ENCODE peak calls at places on chromosomes 5 and 9, in ten cellular contexts. M is testis, X is uterus, W is heart left ventricle, I is Peyer's patch, V is GM12878, S is body of pancreas, T is A549, A is endothelial cell of umbilical vein, F is spleen. D is an unnamed sample. For H3K4me1, the result is how much of the 10 kb centered on the place peaks cover.

GRCh38 chr9:87684627-87685204 is 41.2 kb upstream of the CTSL start:
- DNase-seq in A (peak), T (peak), X (peak), W (no peak), V (no peak), F (no peak), M (peak), S (peak), I (peak), D (no peak)

GRCh38 chr5:166961028-166961427 is 1330.4 kb upstream of the WWC1 start:
- DNase-seq in X (no peak), I (no peak), F (no peak), V (no peak), A (no peak), T (peak), S (peak), W (no peak), M (no peak), D (no peak)

GRCh38 chr9:98330831-98331230 is 75.4 kb upstream of the TBC1D2 start:
- DNase-seq in W (no peak), X (no peak), S (no peak), V (no peak), A (no peak), T (no peak), M (no peak), I (no peak), F (no peak), D (no peak)

GRCh38 chr9:118029425-118029824 is 325.2 kb downstream of the TLR4 start:
- DNase-seq in X (no peak), S (no peak), F (no peak), V (no peak), T (no peak), I (no peak), W (no peak), M (no peak), A (no peak), D (no peak)

GRCh38 chr5:76084496-76085285 is 1.5 kb downstream of the SV2C start:
- DNase-seq in I (no peak), S (no peak), W (no peak), T (no peak), M (peak), X (no peak), A (no peak), F (peak), V (no peak), D (no peak)

GRCh38 chr5:103526164-103526915 is 36.2 kb downstream of the NUDT12 start:
- DNase-seq in V (no peak), F (no peak), X (no peak), W (no peak), T (no peak), S (peak), A (no peak), I (no peak), M (no peak), D (no peak)

GRCh38 chr5:132147663-132148062 is 74.1 kb downstream of the CSF2 start:
- DNase-seq in T (no peak), S (no peak), W (no peak), A (no peak), V (no peak), I (no peak), F (no peak), X (no peak), M (no peak), D (no peak)

GRCh38 chr5:133359861-133360260 is 252.5 kb downstream of the FSTL4 start:
- DNase-seq in M (no peak), I (no peak), W (no peak), A (no peak), T (no peak), V (no peak), F (no peak), X (no peak), S (no peak), D (no peak)

GRCh38 chr9:130243015-130243881 is 22.3 kb upstream of the HMCN2 start:
- DNase-seq in W (peak), T (peak), M (peak), I (peak), A (peak), S (peak), F (peak), V (peak), X (peak), D (peak)

GRCh38 chr5:102545175-102545574 is 46.4 kb upstream of the SLCO6A1 start:
- DNase-seq in X (no peak), V (no peak), W (no peak), S (peak), I (no peak), F (no peak), A (peak), M (peak), T (peak), D (no peak)

GRCh38 chr5:134100283-134101011 is 14.0 kb upstream of the TCF7 start:
- DNase-seq in M (peak), W (no peak), T (peak), A (no peak), I (no peak), V (peak), S (no peak), X (no peak), F (peak), D (no peak)

GRCh38 chr5:43255704-43256103 is 57.5 kb downstream of the HMGCS1 start:
- DNase-seq in I (no peak), W (no peak), M (no peak), F (no peak), A (no peak), X (no peak), S (no peak), T (no peak), V (no peak), D (no peak)

GRCh38 chr9:14344846-14345585 is 31.1 kb upstream of the NFIB start:
- DNase-seq in W (peak), S (no peak), M (no peak), A (no peak), F (no peak), X (no peak), I (no peak), T (no peak), V (no peak), D (no peak)

GRCh38 chr9:127915325-127915752 is 1.5 kb downstream of the ST6GALNAC4 start:
- DNase-seq in M (no peak), X (no peak), I (peak), F (no peak), T (no peak), A (no peak), W (no peak), S (peak), V (no peak), D (no peak)

GRCh38 chr9:135877776-135878527 is 29.4 kb downstream of the CAMSAP1 start:
- DNase-seq in V (no peak), F (no peak), W (no peak), X (no peak), T (no peak), I (no peak), S (no peak), M (no peak), A (no peak), D (no peak)

GRCh38 chr9:104772707-104773106 is 8.8 kb downstream of the NIPSNAP3B start:
- DNase-seq in M (no peak), X (no peak), W (peak), F (no peak), V (no peak), I (no peak), A (no peak), S (peak), T (no peak), D (no peak)

GRCh38 chr5:53671447-53671846 is 111.0 kb downstream of the NDUFS4 start:
- DNase-seq in V (no peak), W (no peak), A (no peak), F (no peak), M (no peak), X (no peak), T (no peak), I (no peak), S (no peak), D (no peak)

GRCh38 chr5:33890147-33890546 is 1.6 kb downstream of the ADAMTS12 start:
- DNase-seq in A (no peak), S (no peak), X (no peak), F (no peak), W (no peak), I (no peak), V (no peak), M (no peak), T (no peak), D (no peak)

GRCh38 chr5:72611111-72611724 is 104.0 kb upstream of the ZNF366 start:
- DNase-seq in V (no peak), I (peak), T (peak), A (peak), F (peak), W (peak), X (peak), M (peak), S (peak), D (peak)

GRCh38 chr5:6603643-6604042 is 29.2 kb downstream of the NSUN2 start:
- DNase-seq in W (peak), M (no peak), X (no peak), V (no peak), F (no peak), I (no peak), T (no peak), A (no peak), S (no peak), D (peak)

GRCh38 chr5:32059779-32060178 is 114.3 kb downstream of the GOLPH3 start:
- DNase-seq in M (no peak), S (no peak), W (no peak), I (no peak), A (no peak), V (no peak), F (no peak), T (peak), X (no peak), D (no peak)

GRCh38 chr9:117145081-117145480 is 269.8 kb downstream of the ASTN2 start:
- DNase-seq in S (no peak), X (no peak), F (no peak), T (no peak), M (no peak), I (no peak), W (no peak), A (no peak), V (no peak), D (no peak)

GRCh38 chr9:126587187-126588185 is 26.2 kb upstream of the LMX1B start:
- DNase-seq in X (no peak), F (no peak), W (peak), A (peak), I (no peak), S (peak), V (no peak), T (no peak), M (peak), D (no peak)

GRCh38 chr5:116361171-116361967 is 213.3 kb downstream of the SEMA6A start:
- DNase-seq in T (no peak), M (peak), V (no peak), F (peak), A (no peak), I (peak), W (peak), S (peak), X (no peak), D (no peak)

GRCh38 chr5:132768485-132768868 is 8.6 kb downstream of the SEPTIN8 start:
- DNase-seq in X (no peak), A (no peak), I (peak), F (peak), T (no peak), S (no peak), W (no peak), V (no peak), M (no peak), D (no peak)

GRCh38 chr5:14790220-14790619 is 81.4 kb downstream of the ANKH start:
- DNase-seq in S (no peak), A (peak), F (no peak), W (no peak), T (no peak), X (no peak), V (no peak), M (no peak), I (no peak), D (no peak)

GRCh38 chr9:133715866-133716563 is 22.1 kb downstream of the SARDH start:
- DNase-seq in F (peak), S (no peak), T (no peak), M (no peak), I (no peak), A (no peak), W (peak), X (no peak), V (no peak), D (no peak)

GRCh38 chr5:122195784-122196394 is 66.5 kb downstream of the ZNF474 start:
- DNase-seq in V (no peak), T (peak), F (no peak), A (peak), M (peak), I (no peak), X (peak), S (peak), W (no peak), D (no peak)

GRCh38 chr5:132267931-132268501 is 10.5 kb downstream of the PDLIM4 start:
- DNase-seq in X (no peak), T (no peak), S (no peak), W (no peak), M (no peak), V (no peak), F (peak), I (no peak), A (no peak), D (no peak)

DNA sequence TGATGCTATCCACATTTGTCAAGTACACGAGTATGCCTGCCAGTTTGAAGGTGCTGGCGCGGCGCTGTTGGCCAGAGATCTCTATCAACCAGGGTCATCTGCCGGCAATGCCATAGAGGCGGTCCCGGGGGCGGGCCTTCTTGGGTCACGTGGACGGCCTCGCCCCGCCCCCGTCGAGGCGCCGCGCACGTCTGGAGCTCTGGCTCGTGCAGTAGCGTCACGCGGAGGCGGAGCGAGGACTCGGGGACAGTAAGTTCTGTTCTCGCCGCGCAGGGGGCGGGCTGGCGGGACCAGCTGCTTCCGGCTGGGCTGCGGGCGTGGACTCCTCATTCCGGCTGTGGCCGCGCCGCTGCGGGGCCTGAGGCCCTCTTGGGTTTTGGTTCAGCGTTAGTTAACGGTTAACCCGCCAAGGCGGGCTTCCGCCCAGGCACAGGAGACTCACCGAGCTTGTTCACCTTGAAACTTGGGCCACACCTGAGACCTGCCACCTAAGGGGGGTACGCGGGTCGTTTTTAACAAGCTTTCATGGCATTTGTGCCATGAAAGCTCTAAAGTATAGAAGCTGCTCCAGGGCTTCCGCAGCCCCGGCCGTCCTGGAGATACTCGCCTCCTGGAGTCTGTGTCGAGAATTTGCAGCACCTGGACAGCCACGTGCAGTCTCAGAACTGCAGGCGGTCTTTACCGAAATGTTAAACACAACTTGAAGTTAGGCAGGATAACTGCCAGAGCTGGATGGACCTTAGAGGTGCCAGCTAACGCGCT is at the start of gene RFESD:
- DNase-seq in I (peak), S (peak), F (peak), X (peak), W (peak), T (peak), M (peak), V (peak), A (peak), D (peak)
- TF ChIP-seq POLR2A in I (peak), S (peak), F (peak), X (peak), W (peak), T (peak), M (peak), V (peak), A (peak), D (peak)

GRCh38 chr5:119361723-119362122 is 5.9 kb downstream of the TNFAIP8 start:
- DNase-seq in X (no peak), T (no peak), S (no peak), W (no peak), F (no peak), A (no peak), V (no peak), M (no peak), I (no peak), D (no peak)

GRCh38 chr5:119362714-119363113 is 6.9 kb downstream of the TNFAIP8 start:
- DNase-seq in T (no peak), W (no peak), V (no peak), S (no peak), F (no peak), I (no peak), M (no peak), X (no peak), A (no peak), D (no peak)

GRCh38 chr5:119365847-119366536 is 10.2 kb downstream of the TNFAIP8 start:
- DNase-seq in X (no peak), F (no peak), M (no peak), A (no peak), S (no peak), W (no peak), I (no peak), T (no peak), V (no peak), D (no peak)

GRCh38 chr5:119363271-119363670 is 7.5 kb downstream of the TNFAIP8 start:
- DNase-seq in X (no peak), W (no peak), I (no peak), S (no peak), M (no peak), A (no peak), T (no peak), V (no peak), F (no peak), D (no peak)

DNA sequence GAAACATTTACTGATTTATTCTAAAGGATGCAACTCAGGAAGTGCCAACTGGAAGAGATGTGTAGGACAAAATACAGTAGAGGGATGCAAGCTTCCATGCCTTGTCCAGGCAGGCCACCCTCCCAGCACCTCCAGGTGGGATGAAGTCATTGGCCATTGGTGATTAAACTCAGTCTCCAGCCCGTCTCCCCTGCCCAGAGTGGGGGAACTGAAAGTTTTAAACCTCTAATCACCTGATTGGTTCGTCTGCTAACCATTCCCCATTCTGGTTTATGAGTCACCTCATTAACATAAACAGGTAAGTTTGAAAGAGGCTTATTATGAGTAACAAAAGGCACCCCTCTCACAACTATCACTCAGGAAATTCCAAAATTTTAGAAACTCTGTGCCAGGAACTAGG is 8.1 kb downstream of the TNFAIP8 start:
- DNase-seq in M (no peak), I (no peak), V (peak), A (no peak), X (no peak), F (no peak), S (no peak), W (no peak), T (no peak), D (no peak)
- H3K4me1 ChIP-seq in M (under half), I (under half), V (half or more), A (under half), X (under half), F (half or more), S (under half), W (under half), T (under half), D (under half)

GRCh38 chr9:22446950-22447606 is 454 bp downstream of the DMRTA1 start:
- DNase-seq in F (peak), X (no peak), I (peak), T (peak), A (peak), S (peak), V (no peak), M (peak), W (peak), D (peak)

GRCh38 chr9:22446589-22446949 is at the start of gene DMRTA1:
- DNase-seq in M (peak), A (peak), T (peak), W (peak), I (peak), V (no peak), X (peak), F (peak), S (peak), D (peak)

GRCh38 chr9:22452415-22453010 is 5.9 kb downstream of the DMRTA1 start:
- DNase-seq in S (peak), M (peak), V (no peak), F (peak), X (peak), T (peak), W (peak), A (peak), I (no peak), D (peak)

GRCh38 chr9:22447607-22448305 is 1.1 kb downstream of the DMRTA1 start:
- DNase-seq in S (peak), T (peak), X (no peak), A (peak), V (no peak), I (no peak), W (no peak), M (no peak), F (no peak), D (no peak)
- TF ChIP-seq POLR2A in S (no peak), T (no peak), X (no peak), A (no peak), V (no peak), I (no peak), W (no peak), M (no peak), F (no peak), D (peak)

GRCh38 chr5:147690595-147690994 is 91.9 kb downstream of the JAKMIP2 start:
- DNase-seq in T (peak), I (no peak), V (no peak), S (peak), W (no peak), X (no peak), F (no peak), M (no peak), A (no peak), D (no peak)

GRCh38 chr5:147688965-147689364 is 93.6 kb downstream of the JAKMIP2 start:
- DNase-seq in T (no peak), F (no peak), W (peak), S (peak), A (no peak), X (peak), I (no peak), V (no peak), M (peak), D (no peak)

GRCh38 chr5:147686421-147686820 is 96.1 kb downstream of the JAKMIP2 start:
- DNase-seq in W (no peak), S (no peak), I (no peak), M (no peak), F (no peak), X (no peak), T (no peak), A (no peak), V (no peak), D (no peak)

GRCh38 chr5:147691134-147691533 is 91.4 kb downstream of the JAKMIP2 start:
- DNase-seq in V (no peak), S (no peak), I (no peak), T (no peak), A (no peak), M (no peak), W (no peak), X (no peak), F (no peak), D (no peak)

GRCh38 chr5:147689436-147689835 is 93.1 kb downstream of the JAKMIP2 start:
- DNase-seq in T (no peak), A (no peak), M (no peak), F (no peak), W (no peak), X (no peak), S (no peak), V (no peak), I (no peak), D (no peak)
- H3K4me1 ChIP-seq in T (under half), A (under half), M (under half), F (under half), W (under half), X (under half), S (under half), V (under half), I (under half), D (under half)

GRCh38 chr9:70419546-70420266 is 5.2 kb upstream of the KLF9 start:
- DNase-seq in V (peak), X (peak), I (peak), F (peak), W (peak), M (peak), A (peak), S (peak), T (peak), D (peak)

GRCh38 chr9:70418822-70419545 is 4.5 kb upstream of the KLF9 start:
- DNase-seq in W (peak), M (peak), F (peak), S (peak), A (peak), I (peak), T (peak), X (peak), V (peak), D (peak)

GRCh38 chr9:70421272-70422180 is 7.1 kb upstream of the KLF9 start:
- DNase-seq in V (no peak), I (no peak), T (no peak), X (peak), A (peak), F (no peak), W (no peak), M (peak), S (peak), D (no peak)

GRCh38 chr9:70421020-70421271 is 6.5 kb upstream of the KLF9 start:
- DNase-seq in F (no peak), X (no peak), V (no peak), T (no peak), M (no peak), W (no peak), A (no peak), I (no peak), S (no peak), D (no peak)

GRCh38 chr9:70420267-70421019 is 6.0 kb upstream of the KLF9 start:
- DNase-seq in M (peak), F (peak), W (peak), I (peak), V (no peak), A (peak), X (peak), T (peak), S (peak), D (peak)
- TF ChIP-seq POLR2A in M (no peak), F (no peak), W (no peak), I (peak), V (peak), A (peak), X (peak), T (no peak), S (no peak), D (peak)

GRCh38 chr5:119290161-119290569 is 65.7 kb upstream of the TNFAIP8 start:
- DNase-seq in W (no peak), I (no peak), X (no peak), S (no peak), A (no peak), M (no peak), V (peak), T (no peak), F (no peak), D (no peak)
- H3K4me1 ChIP-seq in W (under half), I (under half), X (under half), S (half or more), A (under half), M (under half), V (under half), T (half or more), F (half or more), D (under half)

GRCh38 chr5:150412319-150413175 is at the start of gene CD74:
- DNase-seq in V (peak), A (peak), X (peak), I (peak), W (peak), M (peak), S (peak), F (peak), T (no peak), D (peak)
- TF ChIP-seq POLR2A in V (peak), A (no peak), X (peak), I (peak), W (no peak), M (no peak), S (peak), F (peak), T (no peak), D (peak)